ENCODE peak calls at places on chromosomes 1 and 21, in eight cellular contexts. R is ovary, Q is PC-9, Y is H7, O is small intestine, S is NT2/D1, E is MG63, M is astrocyte. K is an unnamed sample. For H3K36me3, the result is how much of the 10 kb centered on the place peaks cover.

GRCh38 chr1:172603816-172604215 is 55.1 kb upstream of the FASLG start:
- DNase-seq in R (no peak), Q (no peak), Y (no peak), O (no peak), S (no peak), E (no peak), M (no peak), K (no peak)

GRCh38 chr1:180988221-180988826 is 34.3 kb downstream of the STX6 start:
- DNase-seq in R (no peak), Q (no peak), Y (no peak), O (no peak), S (no peak), E (no peak), M (peak), K (peak)

GRCh38 chr1:89721351-89721750 is 88.4 kb downstream of the LRRC8C start:
- DNase-seq in R (no peak), Q (no peak), Y (no peak), O (peak), S (no peak), E (no peak), M (peak), K (no peak)

GRCh38 chr1:184260382-184260781 is 126.4 kb upstream of the C1orf21 start:
- DNase-seq in R (no peak), Q (no peak), Y (no peak), O (no peak), S (no peak), E (peak), M (peak), K (peak)

GRCh38 chr1:174968750-174969244 is 30.9 kb upstream of the CACYBP start:
- DNase-seq in R (no peak), Q (no peak), Y (no peak), O (peak), S (no peak), E (no peak), M (peak), K (peak)

GRCh38 chr21:29265690-29266479 is 32.8 kb upstream of the BACH1 start:
- DNase-seq in R (no peak), Q (no peak), Y (no peak), O (no peak), S (no peak), E (no peak), M (no peak), K (no peak)

GRCh38 chr1:37497832-37498231 is 16.7 kb downstream of the MEAF6 start:
- DNase-seq in R (no peak), Q (peak), Y (no peak), O (peak), S (no peak), E (no peak), M (no peak), K (no peak)

GRCh38 chr1:63326473-63327380 is 4.4 kb downstream of the FOXD3 start:
- DNase-seq in R (no peak), Q (no peak), Y (peak), O (no peak), S (no peak), E (no peak), M (no peak), K (no peak)

GRCh38 chr1:221035680-221036153 is 156.5 kb downstream of the HLX start:
- DNase-seq in R (no peak), Q (peak), Y (no peak), O (no peak), S (no peak), E (peak), M (peak), K (no peak)

GRCh38 chr1:31155216-31155806 is 84.4 kb downstream of the NKAIN1 start:
- DNase-seq in R (peak), Q (peak), Y (peak), O (peak), S (peak), E (peak), M (peak), K (no peak)

GRCh38 chr1:219155140-219155539 is 18.5 kb upstream of the LYPLAL1 start:
- DNase-seq in R (no peak), Q (no peak), Y (no peak), O (no peak), S (no peak), E (no peak), M (no peak), K (no peak)

GRCh38 chr1:168320805-168321577 is 40.3 kb downstream of the TBX19 start:
- DNase-seq in R (peak), Q (peak), Y (no peak), O (peak), S (peak), E (peak), M (peak), K (peak)

GRCh38 chr1:167054531-167054930 is 35.6 kb downstream of the GPA33 start:
- DNase-seq in R (no peak), Q (no peak), Y (no peak), O (no peak), S (no peak), E (no peak), M (no peak), K (no peak)

GRCh38 chr1:154179951-154180687 is 11.8 kb downstream of the TPM3 start:
- DNase-seq in R (no peak), Q (no peak), Y (peak), O (peak), S (no peak), E (no peak), M (no peak), K (no peak)

GRCh38 chr1:100955322-100955721 is 59.4 kb downstream of the SLC30A7 start:
- DNase-seq in R (no peak), Q (no peak), Y (no peak), O (no peak), S (no peak), E (no peak), M (peak), K (no peak)

GRCh38 chr21:37751268-37751975 is 164.8 kb downstream of the KCNJ6 start:
- DNase-seq in R (no peak), Q (no peak), Y (no peak), O (no peak), S (no peak), E (no peak), M (peak), K (no peak)

GRCh38 chr1:169483500-169483966 is 2.2 kb downstream of the SLC19A2 start:
- DNase-seq in R (no peak), Q (no peak), Y (no peak), O (peak), S (no peak), E (no peak), M (peak), K (no peak)

GRCh38 chr1:172662464-172663109 is 3.7 kb downstream of the FASLG start:
- DNase-seq in R (no peak), Q (no peak), Y (no peak), O (peak), S (no peak), E (peak), M (peak), K (peak)

GRCh38 chr1:156241926-156242325 is at the start of gene BGLAP:
- DNase-seq in R (no peak), Q (no peak), Y (peak), O (no peak), S (no peak), E (no peak), M (no peak), K (no peak)

GRCh38 chr1:208820600-208821232 is 576.5 kb upstream of the PLXNA2 start:
- DNase-seq in R (no peak), Q (no peak), Y (no peak), O (no peak), S (no peak), E (no peak), M (no peak), K (no peak)

GRCh38 chr21:29953690-29954089 is 13.9 kb upstream of the GRIK1 start:
- DNase-seq in R (no peak), Q (no peak), Y (no peak), O (no peak), S (no peak), E (no peak), M (no peak), K (no peak)

GRCh38 chr1:46221749-46222148 is 18.6 kb downstream of the LURAP1 start:
- DNase-seq in R (no peak), Q (no peak), Y (peak), O (no peak), S (peak), E (no peak), M (no peak), K (no peak)

GRCh38 chr1:209048961-209049669 is 534.4 kb upstream of the CAMK1G start:
- DNase-seq in R (no peak), Q (no peak), Y (no peak), O (no peak), S (no peak), E (peak), M (peak), K (no peak)

GRCh38 chr1:152398812-152399698 is 15.0 kb downstream of the CRNN start:
- DNase-seq in R (no peak), Q (no peak), Y (no peak), O (peak), S (peak), E (no peak), M (no peak), K (no peak)

GRCh38 chr1:115112496-115113375 is 23.4 kb upstream of the TSPAN2 start:
- DNase-seq in R (peak), Q (peak), Y (peak), O (peak), S (peak), E (no peak), M (no peak), K (no peak)

GRCh38 chr1:172630060-172630818 is 28.7 kb upstream of the FASLG start:
- DNase-seq in R (no peak), Q (no peak), Y (no peak), O (no peak), S (no peak), E (no peak), M (no peak), K (no peak)

GRCh38 chr1:66207484-66207883 is 326.5 kb upstream of the SGIP1 start:
- DNase-seq in R (no peak), Q (no peak), Y (no peak), O (no peak), S (no peak), E (peak), M (peak), K (no peak)

GRCh38 chr1:117171900-117172501 is 38.7 kb downstream of the VTCN1 start:
- DNase-seq in R (no peak), Q (no peak), Y (no peak), O (no peak), S (peak), E (peak), M (peak), K (no peak)

GRCh38 chr21:37642493-37642892 is 273.8 kb downstream of the KCNJ6 start:
- DNase-seq in R (no peak), Q (no peak), Y (peak), O (peak), S (peak), E (no peak), M (no peak), K (no peak)

GRCh38 chr1:65323246-65323645 is 13.9 kb downstream of the DNAJC6 start:
- DNase-seq in R (no peak), Q (no peak), Y (no peak), O (no peak), S (no peak), E (no peak), M (no peak), K (no peak)

GRCh38 chr1:52751589-52752306 is 25.5 kb downstream of the ZYG11B start:
- DNase-seq in R (no peak), Q (no peak), Y (no peak), O (no peak), S (no peak), E (no peak), M (peak), K (peak)

GRCh38 chr1:173362543-173362942 is 114.6 kb upstream of the PRDX6 start:
- DNase-seq in R (no peak), Q (no peak), Y (no peak), O (no peak), S (no peak), E (no peak), M (peak), K (no peak)

GRCh38 chr1:155598842-155599331 is 11.1 kb upstream of the MSTO1 start:
- DNase-seq in R (no peak), Q (no peak), Y (no peak), O (peak), S (peak), E (peak), M (peak), K (peak)

GRCh38 chr1:37734629-37735591 is 30.0 kb downstream of the EPHA10 start:
- DNase-seq in R (no peak), Q (no peak), Y (peak), O (peak), S (no peak), E (no peak), M (no peak), K (no peak)

GRCh38 chr1:198873696-198874230 is 234.9 kb downstream of the PTPRC start:
- DNase-seq in R (no peak), Q (no peak), Y (no peak), O (no peak), S (no peak), E (no peak), M (no peak), K (no peak)
- H3K36me3 ChIP-seq in R (under half), Q (under half), Y (under half), O (under half), S (under half), E (under half), M (under half), K (under half)

GRCh38 chr1:15937706-15938168 is 38.2 kb downstream of the ZBTB17 start:
- DNase-seq in R (peak), Q (no peak), Y (peak), O (no peak), S (no peak), E (peak), M (no peak), K (no peak)

GRCh38 chr1:15937146-15937545 is 38.8 kb downstream of the ZBTB17 start:
- DNase-seq in R (no peak), Q (no peak), Y (peak), O (peak), S (no peak), E (no peak), M (no peak), K (no peak)

GRCh38 chr1:15934211-15935055 is 41.5 kb downstream of the ZBTB17 start:
- DNase-seq in R (peak), Q (no peak), Y (no peak), O (no peak), S (no peak), E (no peak), M (no peak), K (no peak)

GRCh38 chr1:15935056-15935950 is 40.6 kb downstream of the ZBTB17 start:
- DNase-seq in R (peak), Q (no peak), Y (no peak), O (no peak), S (no peak), E (no peak), M (no peak), K (no peak)

DNA sequence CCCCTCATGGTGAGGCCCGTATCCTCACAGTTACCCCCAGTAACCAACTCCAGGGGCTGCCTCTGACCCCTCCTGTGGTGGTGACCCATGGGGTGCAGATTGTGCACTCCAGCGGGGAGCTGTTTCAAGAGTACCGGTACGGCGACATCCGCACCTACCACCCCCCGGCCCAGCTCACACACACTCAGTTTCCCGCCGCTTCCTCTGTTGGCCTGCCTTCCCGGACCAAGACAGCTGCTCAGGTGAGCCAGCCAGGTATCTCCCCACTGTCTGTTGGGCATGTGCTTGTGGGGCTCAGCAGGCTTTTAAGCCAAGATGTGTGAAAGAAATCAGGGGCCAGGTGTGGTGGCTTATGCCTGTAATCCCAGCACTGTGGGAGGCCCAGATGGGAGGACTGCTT is 39.9 kb downstream of the ZBTB17 start:
- DNase-seq in R (peak), Q (no peak), Y (no peak), O (no peak), S (no peak), E (no peak), M (no peak), K (no peak)
- H3K36me3 ChIP-seq in R (under half), Q (under half), Y (under half), O (under half), S (half or more), E (under half), M (under half), K (under half)

GRCh38 chr21:42523941-42524340 is 10.3 kb downstream of the SLC37A1 start:
- DNase-seq in R (no peak), Q (no peak), Y (peak), O (peak), S (no peak), E (no peak), M (no peak), K (no peak)
- H3K36me3 ChIP-seq in R (under half), Q (under half), Y (under half), O (under half), S (under half), E (under half), M (under half), K (under half)

DNA sequence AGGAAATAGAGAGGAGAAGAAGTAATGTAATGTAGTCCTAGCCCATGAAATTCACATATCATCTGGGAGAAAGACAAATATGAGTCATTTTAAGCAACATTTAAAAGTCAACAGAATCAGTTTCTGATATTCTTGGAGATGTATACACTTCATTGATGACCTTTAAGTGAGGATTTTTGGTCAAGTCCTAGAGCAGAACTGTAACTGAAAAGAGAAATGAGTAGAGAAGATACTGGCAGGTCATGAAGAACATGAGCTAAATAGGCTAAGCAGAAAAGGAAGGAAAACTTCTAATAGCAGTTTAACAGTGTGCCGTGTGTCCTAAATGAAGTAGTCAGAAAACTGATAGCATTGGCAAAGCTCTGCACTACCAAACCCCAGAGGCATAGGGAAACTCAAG is 4.6 kb downstream of the ZFP69B start:
- DNase-seq in R (no peak), Q (no peak), Y (no peak), O (no peak), S (no peak), E (no peak), M (no peak), K (no peak)
- H3K36me3 ChIP-seq in R (under half), Q (under half), Y (under half), O (under half), S (under half), E (half or more), M (under half), K (under half)

GRCh38 chr21:24897883-24898282 is 709.4 kb downstream of the MRPL39 start:
- DNase-seq in R (no peak), Q (no peak), Y (no peak), O (no peak), S (no peak), E (no peak), M (no peak), K (no peak)
- H3K36me3 ChIP-seq in R (under half), Q (under half), Y (under half), O (under half), S (under half), E (under half), M (under half), K (under half)

GRCh38 chr1:204462229-204462561 is 32.4 kb downstream of the PIK3C2B start:
- DNase-seq in R (no peak), Q (no peak), Y (no peak), O (no peak), S (no peak), E (no peak), M (no peak), K (no peak)

GRCh38 chr1:204461331-204462228 is 33.0 kb downstream of the PIK3C2B start:
- DNase-seq in R (no peak), Q (no peak), Y (no peak), O (no peak), S (no peak), E (no peak), M (no peak), K (no peak)

GRCh38 chr1:204457665-204458064 is 36.9 kb downstream of the PIK3C2B start:
- DNase-seq in R (no peak), Q (no peak), Y (no peak), O (no peak), S (no peak), E (no peak), M (no peak), K (no peak)

GRCh38 chr1:204459706-204460105 is 34.9 kb downstream of the PIK3C2B start:
- DNase-seq in R (peak), Q (no peak), Y (no peak), O (no peak), S (no peak), E (no peak), M (no peak), K (no peak)

GRCh38 chr1:204460346-204460745 is 34.3 kb downstream of the PIK3C2B start:
- DNase-seq in R (no peak), Q (no peak), Y (no peak), O (no peak), S (no peak), E (no peak), M (no peak), K (no peak)
- H3K36me3 ChIP-seq in R (under half), Q (under half), Y (under half), O (under half), S (half or more), E (under half), M (under half), K (under half)

K was measured in kidney epithelial cell.